ENCODE peak calls at places on chromosomes 1 and 21, in four cellular contexts. T is tibial nerve; V is psoas muscle; L is activated naive CD4-positive, alpha-beta T cell treated with anti-CD3 and anti-CD28 coated beads, Interleukin-2, amount 50 U/mL, for 16 hours. M is an unnamed sample.

GRCh38 chr1:219555802-219556201 is 57.1 kb downstream of the ZC3H11B start:
- DNase-seq in T (no peak), V (no peak), L (no peak), M (no peak)

GRCh38 chr1:153642161-153642560 is 8.3 kb downstream of the CHTOP start:
- DNase-seq in T (no peak), V (no peak), L (no peak), M (peak)

GRCh38 chr1:67314696-67315095 is 7.0 kb downstream of the IL12RB2 start:
- DNase-seq in T (no peak), V (no peak), L (no peak), M (no peak)

GRCh38 chr1:169483500-169483966 is 2.2 kb downstream of the SLC19A2 start:
- DNase-seq in T (no peak), V (peak), L (no peak), M (peak)

GRCh38 chr21:15908187-15908586 is 178.4 kb downstream of the USP25 start:
- DNase-seq in T (no peak), V (no peak), L (no peak), M (no peak)

GRCh38 chr21:32096411-32096810 is 182.4 kb downstream of the MIS18A start:
- DNase-seq in T (no peak), V (no peak), L (no peak), M (no peak)

GRCh38 chr1:111359376-111359775 is 68.2 kb downstream of the OVGP1 start:
- DNase-seq in T (no peak), V (no peak), L (no peak), M (no peak)

GRCh38 chr1:78607334-78607927 is 12.8 kb upstream of the IFI44L start:
- DNase-seq in T (no peak), V (no peak), L (no peak), M (no peak)

GRCh38 chr1:244197851-244198375 is 146.8 kb downstream of the ZBTB18 start:
- DNase-seq in T (no peak), V (no peak), L (no peak), M (no peak)

GRCh38 chr1:75615664-75616435 is 4.9 kb upstream of the SLC44A5 start:
- DNase-seq in T (no peak), V (peak), L (peak), M (peak)

GRCh38 chr1:104795931-104796330 is 1046.2 kb downstream of the AMY1C start:
- DNase-seq in T (no peak), V (no peak), L (no peak), M (no peak)

GRCh38 chr1:165616054-165616612 is 14.9 kb upstream of the MGST3 start:
- DNase-seq in T (no peak), V (no peak), L (no peak), M (no peak)

GRCh38 chr21:29232601-29233541 is 65.9 kb upstream of the BACH1 start:
- DNase-seq in T (no peak), V (no peak), L (no peak), M (no peak)

GRCh38 chr1:200428482-200429205 is 18.8 kb upstream of the ZNF281 start:
- DNase-seq in T (no peak), V (no peak), L (no peak), M (no peak)